ENCODE peak calls at places on chromosome 14, in eight cellular contexts. U, R, V, X, F, M, P and W are unnamed samples. For H3K4me1, the result is how much of the 10 kb centered on the place peaks cover.

GRCh38 chr14:104979758-104980591 is 1.8 kb upstream of the AHNAK2 start:
- DNase-seq in U (peak), R (no peak), V (peak), X (peak), F (no peak), M (no peak), P (peak), W (peak)

GRCh38 chr14:25049127-25049558 is 804 bp downstream of the STXBP6 start:
- DNase-seq in U (no peak), R (no peak), V (no peak), X (no peak), F (no peak), M (no peak), P (peak), W (no peak)

GRCh38 chr14:94598506-94598815 is 13.7 kb upstream of the SERPINA3 start:
- DNase-seq in U (no peak), R (no peak), V (no peak), X (no peak), F (no peak), M (no peak), P (no peak), W (no peak)

GRCh38 chr14:44712095-44712822 is 205.2 kb upstream of the FSCB start:
- DNase-seq in U (no peak), R (no peak), V (no peak), X (no peak), F (no peak), M (no peak), P (no peak), W (no peak)

GRCh38 chr14:72901361-72901760 is 7.5 kb upstream of the DPF3 start:
- DNase-seq in U (no peak), R (no peak), V (no peak), X (no peak), F (no peak), M (no peak), P (no peak), W (no peak)

GRCh38 chr14:77212933-77213656 is 31.5 kb downstream of the TMEM63C start:
- DNase-seq in U (no peak), R (peak), V (peak), X (no peak), F (peak), M (no peak), P (peak), W (no peak)

GRCh38 chr14:33950320-33951182 is at the start of gene EGLN3:
- DNase-seq in U (peak), R (peak), V (peak), X (peak), F (peak), M (no peak), P (peak), W (peak)

GRCh38 chr14:72443991-72444431 is 449.9 kb downstream of the DPF3 start:
- DNase-seq in U (no peak), R (peak), V (no peak), X (no peak), F (no peak), M (peak), P (peak), W (no peak)

GRCh38 chr14:54683882-54684794 is 117.2 kb downstream of the SAMD4A start:
- DNase-seq in U (peak), R (peak), V (peak), X (peak), F (no peak), M (no peak), P (peak), W (peak)

GRCh38 chr14:102141797-102142196 is 2.1 kb downstream of the WDR20 start:
- DNase-seq in U (no peak), R (no peak), V (no peak), X (no peak), F (no peak), M (no peak), P (no peak), W (no peak)

GRCh38 chr14:55662757-55663156 is 82.8 kb downstream of the KTN1 start:
- DNase-seq in U (no peak), R (no peak), V (no peak), X (no peak), F (no peak), M (no peak), P (no peak), W (no peak)

GRCh38 chr14:58697927-58698641 is 60.3 kb downstream of the DACT1 start:
- DNase-seq in U (no peak), R (no peak), V (peak), X (no peak), F (no peak), M (no peak), P (no peak), W (no peak)

GRCh38 chr14:58636129-58636528 is 1.6 kb upstream of the DACT1 start:
- DNase-seq in U (no peak), R (no peak), V (no peak), X (no peak), F (no peak), M (no peak), P (no peak), W (no peak)

GRCh38 chr14:57725399-57726077 is 140.4 kb downstream of the SLC35F4 start:
- DNase-seq in U (peak), R (no peak), V (peak), X (no peak), F (peak), M (no peak), P (peak), W (no peak)

GRCh38 chr14:30558675-30559555 is at the start of gene G2E3:
- DNase-seq in U (peak), R (peak), V (peak), X (peak), F (peak), M (peak), P (peak), W (peak)

GRCh38 chr14:29240046-29240445 is 473.5 kb downstream of the FOXG1 start:
- DNase-seq in U (peak), R (no peak), V (peak), X (peak), F (no peak), M (no peak), P (peak), W (no peak)

GRCh38 chr14:90019824-90020523 is 41.8 kb upstream of the KCNK13 start:
- DNase-seq in U (no peak), R (no peak), V (peak), X (no peak), F (no peak), M (no peak), P (no peak), W (no peak)

GRCh38 chr14:101369916-101370592 is 191.2 kb upstream of the DIO3 start:
- DNase-seq in U (no peak), R (no peak), V (no peak), X (no peak), F (no peak), M (no peak), P (no peak), W (no peak)

GRCh38 chr14:102885686-102886447 is 36.6 kb upstream of the AMN start:
- DNase-seq in U (no peak), R (no peak), V (no peak), X (no peak), F (no peak), M (no peak), P (no peak), W (no peak)

GRCh38 chr14:41597647-41598046 is 9.0 kb upstream of the LRFN5 start:
- DNase-seq in U (no peak), R (no peak), V (no peak), X (no peak), F (no peak), M (no peak), P (no peak), W (no peak)

GRCh38 chr14:103380719-103381377 is 4.4 kb upstream of the MARK3 start:
- DNase-seq in U (no peak), R (no peak), V (no peak), X (no peak), F (no peak), M (no peak), P (no peak), W (no peak)

GRCh38 chr14:99517046-99517642 is 35.9 kb downstream of the CCNK start:
- DNase-seq in U (no peak), R (no peak), V (no peak), X (no peak), F (no peak), M (no peak), P (no peak), W (peak)

GRCh38 chr14:68144051-68144681 is 324.6 kb downstream of the RAD51B start:
- DNase-seq in U (peak), R (no peak), V (no peak), X (peak), F (no peak), M (peak), P (peak), W (no peak)
- H3K4me1 ChIP-seq in U (under half), R (under half), V (half or more), X (under half), F (half or more), M (under half), P (under half), W (half or more)

GRCh38 chr14:91317381-91318313 is 73.1 kb upstream of the GPR68 start:
- DNase-seq in U (peak), R (peak), V (peak), X (no peak), F (no peak), M (peak), P (peak), W (peak)
- H3K27ac ChIP-seq in U (no peak), R (peak), V (no peak), X (no peak), F (no peak), M (peak), P (no peak), W (peak)

GRCh38 chr14:20801726-20802125 is 918 bp downstream of the RNASE1 start:
- DNase-seq in U (peak), R (no peak), V (no peak), X (no peak), F (no peak), M (no peak), P (no peak), W (peak)
- H3K4me1 ChIP-seq in U (under half), R (under half), V (under half), X (under half), F (under half), M (under half), P (under half), W (half or more)

GRCh38 chr14:81855007-81855406 is 321.4 kb upstream of the SEL1L start:
- DNase-seq in U (no peak), R (no peak), V (no peak), X (no peak), F (no peak), M (no peak), P (no peak), W (no peak)
- H3K27ac ChIP-seq in U (no peak), R (no peak), V (no peak), X (no peak), F (no peak), M (no peak), P (no peak), W (no peak)

GRCh38 chr14:20454359-20454644 is 310 bp downstream of the OSGEP start:
- DNase-seq in U (peak), R (no peak), V (peak), X (peak), F (peak), M (peak), P (peak), W (no peak)

GRCh38 chr14:20454645-20455354 is at the start of the genes APEX1 and OSGEP:
- DNase-seq in U (peak), R (peak), V (peak), X (peak), F (peak), M (peak), P (peak), W (peak)

GRCh38 chr14:20458031-20458789 is 3.0 kb downstream of the PIP4P1 start:
- DNase-seq in U (no peak), R (no peak), V (no peak), X (no peak), F (no peak), M (no peak), P (no peak), W (no peak)

GRCh38 chr14:20455355-20456300 is 602 bp downstream of the APEX1 start:
- DNase-seq in U (no peak), R (no peak), V (peak), X (peak), F (no peak), M (no peak), P (peak), W (no peak)

DNA sequence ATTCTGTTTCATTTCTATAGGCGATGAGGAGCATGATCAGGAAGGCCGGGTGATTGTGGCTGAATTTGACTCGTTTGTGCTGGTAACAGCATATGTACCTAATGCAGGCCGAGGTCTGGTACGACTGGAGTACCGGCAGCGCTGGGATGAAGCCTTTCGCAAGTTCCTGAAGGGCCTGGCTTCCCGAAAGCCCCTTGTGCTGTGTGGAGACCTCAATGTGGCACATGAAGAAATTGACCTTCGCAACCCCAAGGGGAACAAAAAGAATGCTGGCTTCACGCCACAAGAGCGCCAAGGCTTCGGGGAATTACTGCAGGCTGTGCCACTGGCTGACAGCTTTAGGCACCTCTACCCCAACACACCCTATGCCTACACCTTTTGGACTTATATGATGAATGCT is 1.9 kb downstream of the APEX1 start:
- DNase-seq in U (no peak), R (no peak), V (no peak), X (no peak), F (no peak), M (no peak), P (no peak), W (no peak)
- H3K4me1 ChIP-seq in U (under half), R (half or more), V (under half), X (under half), F (under half), M (under half), P (under half), W (half or more)

GRCh38 chr14:35337557-35338255 is 45.5 kb downstream of the PSMA6 start:
- DNase-seq in U (no peak), R (no peak), V (no peak), X (no peak), F (no peak), M (no peak), P (no peak), W (no peak)

GRCh38 chr14:35337074-35337556 is 44.9 kb downstream of the PSMA6 start:
- DNase-seq in U (no peak), R (no peak), V (no peak), X (no peak), F (no peak), M (no peak), P (no peak), W (no peak)

GRCh38 chr14:35336171-35337073 is 44.2 kb downstream of the PSMA6 start:
- DNase-seq in U (peak), R (no peak), V (peak), X (peak), F (no peak), M (no peak), P (peak), W (peak)

GRCh38 chr14:35333797-35334743 is 41.9 kb downstream of the PSMA6 start:
- DNase-seq in U (no peak), R (no peak), V (no peak), X (no peak), F (no peak), M (no peak), P (no peak), W (no peak)

DNA sequence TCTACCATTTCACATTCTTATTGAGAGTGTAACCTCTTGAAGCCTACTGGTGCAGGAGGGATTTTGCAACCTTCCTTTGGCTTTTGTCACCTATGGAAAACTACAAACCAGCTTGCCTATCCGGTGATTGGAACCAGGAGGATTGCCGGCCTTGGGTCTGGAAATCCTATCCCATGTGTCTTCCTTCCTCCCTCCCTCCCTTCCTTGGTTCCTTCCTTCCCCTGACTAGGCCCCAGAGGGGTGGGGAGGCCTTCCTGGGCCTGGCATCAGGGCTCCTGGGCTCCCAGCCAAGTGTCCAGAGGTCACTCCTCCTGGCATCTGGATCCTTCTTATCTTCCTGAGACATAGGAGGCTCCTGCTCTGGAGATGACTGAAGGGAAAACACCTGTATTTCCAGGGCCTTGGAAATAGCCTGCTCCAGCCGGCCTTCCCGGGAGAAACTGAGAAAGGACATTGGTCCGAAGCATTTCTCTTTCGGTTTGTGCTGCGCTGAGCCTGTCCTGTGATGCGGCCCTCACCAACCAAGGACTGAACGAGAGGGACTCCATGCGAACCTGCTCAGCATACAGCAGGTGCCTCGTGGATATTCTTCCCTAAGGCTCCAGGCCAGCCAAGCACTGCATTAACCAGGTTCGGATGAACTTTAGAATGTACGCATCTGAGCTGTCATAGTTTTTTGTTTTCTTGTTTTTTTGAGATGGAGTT is 43.4 kb downstream of the PSMA6 start:
- DNase-seq in U (peak), R (no peak), V (peak), X (no peak), F (no peak), M (no peak), P (no peak), W (peak)
- H3K27ac ChIP-seq in U (no peak), R (no peak), V (peak), X (no peak), F (peak), M (no peak), P (peak), W (peak)

GRCh38 chr14:64508215-64508776 is 3.7 kb downstream of the ZBTB1 start:
- DNase-seq in U (no peak), R (no peak), V (no peak), X (no peak), F (no peak), M (no peak), P (no peak), W (no peak)
- H3K4me1 ChIP-seq in U (under half), R (half or more), V (under half), X (under half), F (half or more), M (under half), P (under half), W (half or more)

GRCh38 chr14:22887260-22887989 is 4.4 kb downstream of the REM2 start:
- DNase-seq in U (no peak), R (no peak), V (peak), X (peak), F (peak), M (peak), P (peak), W (no peak)

GRCh38 chr14:22888662-22889061 is 5.6 kb downstream of the REM2 start:
- DNase-seq in U (no peak), R (no peak), V (no peak), X (no peak), F (no peak), M (peak), P (no peak), W (no peak)

GRCh38 chr14:22885975-22886374 is 3.0 kb downstream of the REM2 start:
- DNase-seq in U (no peak), R (no peak), V (no peak), X (no peak), F (no peak), M (no peak), P (no peak), W (no peak)

GRCh38 chr14:22886500-22887259 is 3.7 kb downstream of the REM2 start:
- DNase-seq in U (peak), R (peak), V (peak), X (peak), F (peak), M (peak), P (peak), W (peak)

GRCh38 chr14:22887990-22888378 is 5.0 kb downstream of the REM2 start:
- DNase-seq in U (no peak), R (peak), V (no peak), X (no peak), F (no peak), M (peak), P (no peak), W (no peak)
- H3K27ac ChIP-seq in U (no peak), R (no peak), V (no peak), X (no peak), F (peak), M (peak), P (no peak), W (no peak)